ENCODE peak calls at places on chromosomes 12 and 14, in seven cellular contexts. One of them, this sample, is unnamed.

GRCh38 chr12:55728932-55729591 is at the start of gene CD63:
- DNase-seq in GM23248: peak; percentile 95
- DNase-seq in SK-N-SH: peak; percentile 93
- DNase-seq in OCI-LY7: peak; percentile 75
- DNase-seq in hepatocyte: peak; percentile 96
- DNase-seq in HCT116: no peak
- DNase-seq in PC-3: peak; percentile 77
- DNase-seq in this sample: peak; percentile 86

GRCh38 chr12:118402251-118402650 is 25.9 kb downstream of the SUDS3 start:
- DNase-seq in GM23248: peak; percentile 97
- DNase-seq in SK-N-SH: no peak
- DNase-seq in OCI-LY7: no peak
- DNase-seq in hepatocyte: no peak
- DNase-seq in HCT116: no peak
- DNase-seq in PC-3: no peak
- DNase-seq in this sample: no peak

GRCh38 chr14:90381011-90381790 is 15.6 kb upstream of the CALM1 start:
- DNase-seq in GM23248: peak; percentile 55
- DNase-seq in SK-N-SH: no peak
- DNase-seq in OCI-LY7: peak; percentile 47
- DNase-seq in hepatocyte: peak; percentile 80
- DNase-seq in HCT116: no peak
- DNase-seq in PC-3: no peak
- DNase-seq in this sample: peak; percentile 20

GRCh38 chr14:24329073-24329663 is 5.7 kb downstream of the ADCY4 start:
- DNase-seq in GM23248: no peak
- DNase-seq in SK-N-SH: no peak
- DNase-seq in OCI-LY7: no peak
- DNase-seq in hepatocyte: no peak
- DNase-seq in HCT116: no peak
- DNase-seq in PC-3: no peak
- DNase-seq in this sample: no peak

GRCh38 chr14:68018598-68018997 is 199.0 kb downstream of the RAD51B start:
- DNase-seq in GM23248: peak; percentile 19
- DNase-seq in SK-N-SH: no peak
- DNase-seq in OCI-LY7: no peak
- DNase-seq in hepatocyte: no peak
- DNase-seq in HCT116: no peak
- DNase-seq in PC-3: peak; percentile 59
- DNase-seq in this sample: no peak

GRCh38 chr12:15851919-15852318 is 30.3 kb upstream of the STRAP start:
- DNase-seq in GM23248: peak; percentile 29
- DNase-seq in SK-N-SH: no peak
- DNase-seq in OCI-LY7: no peak
- DNase-seq in hepatocyte: no peak
- DNase-seq in HCT116: no peak
- DNase-seq in PC-3: peak; percentile 34
- DNase-seq in this sample: no peak

GRCh38 chr12:116954700-116955381 is 44.1 kb downstream of the FBXW8 start:
- DNase-seq in GM23248: no peak
- DNase-seq in SK-N-SH: no peak
- DNase-seq in OCI-LY7: no peak
- DNase-seq in hepatocyte: no peak
- DNase-seq in HCT116: no peak
- DNase-seq in PC-3: no peak
- DNase-seq in this sample: no peak

GRCh38 chr14:31893156-31893813 is 183.8 kb upstream of the ARHGAP5 start:
- DNase-seq in GM23248: no peak
- DNase-seq in SK-N-SH: no peak
- DNase-seq in OCI-LY7: no peak
- DNase-seq in hepatocyte: peak; percentile 34
- DNase-seq in HCT116: no peak
- DNase-seq in PC-3: peak; percentile 73
- DNase-seq in this sample: peak; percentile 81

GRCh38 chr14:50039734-50040400 is 76.5 kb downstream of the VCPKMT start:
- DNase-seq in GM23248: peak; percentile 65
- DNase-seq in SK-N-SH: no peak
- DNase-seq in OCI-LY7: no peak
- DNase-seq in hepatocyte: peak; percentile 31
- DNase-seq in HCT116: no peak
- DNase-seq in PC-3: peak; percentile 44
- DNase-seq in this sample: no peak

GRCh38 chr14:68362841-68363240 is 430.0 kb downstream of the ZFP36L1 start:
- DNase-seq in GM23248: no peak
- DNase-seq in SK-N-SH: no peak
- DNase-seq in OCI-LY7: peak; percentile 58
- DNase-seq in hepatocyte: no peak
- DNase-seq in HCT116: no peak
- DNase-seq in PC-3: no peak
- DNase-seq in this sample: no peak

GRCh38 chr14:30227436-30227835 is 299.8 kb upstream of the PRKD1 start:
- DNase-seq in GM23248: peak; percentile 24
- DNase-seq in SK-N-SH: no peak
- DNase-seq in OCI-LY7: no peak
- DNase-seq in hepatocyte: no peak
- DNase-seq in HCT116: no peak
- DNase-seq in PC-3: no peak
- DNase-seq in this sample: no peak

GRCh38 chr12:13454991-13455696 is 258.6 kb downstream of the EMP1 start:
- DNase-seq in GM23248: no peak
- DNase-seq in SK-N-SH: no peak
- DNase-seq in OCI-LY7: no peak
- DNase-seq in hepatocyte: no peak
- DNase-seq in HCT116: no peak
- DNase-seq in PC-3: no peak
- DNase-seq in this sample: no peak

GRCh38 chr12:79360269-79360668 is 330.5 kb downstream of the PAWR start:
- DNase-seq in GM23248: no peak
- DNase-seq in SK-N-SH: peak; percentile 6
- DNase-seq in OCI-LY7: no peak
- DNase-seq in hepatocyte: no peak
- DNase-seq in HCT116: no peak
- DNase-seq in PC-3: no peak
- DNase-seq in this sample: no peak

GRCh38 chr14:36506732-36507614 is 13.1 kb downstream of the NKX2-1 start:
- DNase-seq in GM23248: no peak
- DNase-seq in SK-N-SH: no peak
- DNase-seq in OCI-LY7: no peak
- DNase-seq in hepatocyte: no peak
- DNase-seq in HCT116: no peak
- DNase-seq in PC-3: no peak
- DNase-seq in this sample: no peak

GRCh38 chr14:34496679-34497513 is 34.9 kb upstream of the SPTSSA start:
- DNase-seq in GM23248: peak; percentile 99
- DNase-seq in SK-N-SH: peak; percentile 23
- DNase-seq in OCI-LY7: no peak
- DNase-seq in hepatocyte: peak; percentile 93
- DNase-seq in HCT116: peak; percentile 97
- DNase-seq in PC-3: peak; percentile 98
- DNase-seq in this sample: peak; percentile 28

GRCh38 chr12:65465766-65466547 is 187.5 kb downstream of the MSRB3 start:
- DNase-seq in GM23248: no peak
- DNase-seq in SK-N-SH: no peak
- DNase-seq in OCI-LY7: no peak
- DNase-seq in hepatocyte: no peak
- DNase-seq in HCT116: no peak
- DNase-seq in PC-3: no peak
- DNase-seq in this sample: peak; percentile 10

GRCh38 chr12:121248611-121249010 is 38.7 kb downstream of the P2RX4 start:
- DNase-seq in GM23248: no peak
- DNase-seq in SK-N-SH: no peak
- DNase-seq in OCI-LY7: no peak
- DNase-seq in hepatocyte: no peak
- DNase-seq in HCT116: no peak
- DNase-seq in PC-3: no peak
- DNase-seq in this sample: no peak

GRCh38 chr14:44463386-44464004 is 43.6 kb downstream of the FSCB start:
- DNase-seq in GM23248: no peak
- DNase-seq in SK-N-SH: no peak
- DNase-seq in OCI-LY7: no peak
- DNase-seq in hepatocyte: no peak
- DNase-seq in HCT116: no peak
- DNase-seq in PC-3: no peak
- DNase-seq in this sample: no peak

DNA sequence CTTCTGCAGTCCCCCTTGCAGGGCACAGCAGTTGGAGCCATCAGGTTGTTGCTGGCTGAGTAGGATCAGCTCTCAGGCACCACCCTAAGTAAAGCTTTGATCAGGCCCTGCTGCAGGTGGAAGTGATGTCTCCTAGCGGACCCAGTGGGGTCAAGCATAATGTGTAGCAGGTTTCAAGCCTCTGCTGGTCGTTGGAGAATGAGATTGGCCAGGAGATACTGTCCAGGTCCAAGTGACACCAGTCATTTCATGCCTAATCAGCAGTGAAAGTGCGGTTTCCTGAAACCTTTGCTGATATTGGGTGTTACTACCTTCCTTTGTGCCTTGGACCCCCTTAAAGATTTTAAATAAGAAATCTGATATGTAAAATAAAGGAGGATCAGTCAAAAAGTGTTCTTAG is 72.6 kb downstream of the SUSD6 start:
- DNase-seq in GM23248: no peak
- DNase-seq in SK-N-SH: no peak
- DNase-seq in OCI-LY7: no peak
- DNase-seq in hepatocyte: no peak
- DNase-seq in HCT116: no peak
- DNase-seq in PC-3: no peak
- DNase-seq in this sample: no peak
- H3K4me2 ChIP-seq in GM23248: no peak overlapping the region
- H3K4me2 ChIP-seq in SK-N-SH: no peak overlapping the region
- H3K4me2 ChIP-seq in OCI-LY7: peak overlapping the region; percentile 27
- H3K4me2 ChIP-seq in hepatocyte: no peak overlapping the region
- H3K4me2 ChIP-seq in HCT116: no peak overlapping the region
- H3K4me2 ChIP-seq in PC-3: no peak overlapping the region
- H3K4me2 ChIP-seq in this sample: no peak overlapping the region

GRCh38 chr12:30696103-30696408 is 387 bp upstream of the IPO8 start:
- DNase-seq in GM23248: no peak
- DNase-seq in SK-N-SH: no peak
- DNase-seq in OCI-LY7: no peak
- DNase-seq in hepatocyte: no peak
- DNase-seq in HCT116: peak; percentile 13
- DNase-seq in PC-3: no peak
- DNase-seq in this sample: no peak

GRCh38 chr12:30694971-30695326 is 720 bp downstream of the IPO8 start:
- DNase-seq in GM23248: peak; percentile 71
- DNase-seq in SK-N-SH: peak; percentile 60
- DNase-seq in OCI-LY7: peak; percentile 26
- DNase-seq in hepatocyte: peak; percentile 60
- DNase-seq in HCT116: peak; percentile 21
- DNase-seq in PC-3: peak; percentile 47
- DNase-seq in this sample: peak; percentile 64

GRCh38 chr12:30696943-30697342 is 1.3 kb upstream of the IPO8 start:
- DNase-seq in GM23248: no peak
- DNase-seq in SK-N-SH: no peak
- DNase-seq in OCI-LY7: no peak
- DNase-seq in hepatocyte: no peak
- DNase-seq in HCT116: no peak
- DNase-seq in PC-3: no peak
- DNase-seq in this sample: no peak

GRCh38 chr12:30695327-30696102 is at the start of gene IPO8:
- DNase-seq in GM23248: peak; percentile 96
- DNase-seq in SK-N-SH: peak; percentile 95
- DNase-seq in OCI-LY7: peak; percentile 92
- DNase-seq in hepatocyte: peak; percentile 95
- DNase-seq in HCT116: peak; percentile 87
- DNase-seq in PC-3: peak; percentile 85
- DNase-seq in this sample: peak; percentile 96

DNA sequence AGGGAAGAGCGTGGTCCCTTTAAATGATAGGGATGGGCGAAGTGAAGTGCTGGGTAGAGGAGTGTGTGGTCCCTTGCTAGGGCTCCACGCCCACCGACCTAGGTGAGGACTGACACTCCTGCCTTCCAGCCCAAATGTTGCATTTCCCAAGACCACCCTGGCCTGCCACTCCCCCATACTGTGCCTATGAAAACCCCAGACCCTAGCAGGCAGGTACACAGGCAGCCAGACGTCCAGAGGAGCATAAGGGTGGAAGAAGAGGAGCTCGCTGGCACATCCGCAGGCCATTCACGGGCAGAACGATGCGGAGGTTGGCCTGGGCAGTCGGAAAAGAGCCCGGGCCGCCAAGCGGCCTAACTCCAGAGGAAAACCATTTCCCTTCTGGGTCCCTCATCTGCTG is 817 bp upstream of the IPO8 start:
- DNase-seq in GM23248: no peak
- DNase-seq in SK-N-SH: peak; percentile 26
- DNase-seq in OCI-LY7: no peak
- DNase-seq in hepatocyte: no peak
- DNase-seq in HCT116: no peak
- DNase-seq in PC-3: no peak
- DNase-seq in this sample: peak; percentile 17
- H3K4me3 ChIP-seq in GM23248: peak overlapping the region; percentile 96
- H3K4me3 ChIP-seq in SK-N-SH: peak overlapping the region; percentile 99
- H3K4me3 ChIP-seq in OCI-LY7: peak overlapping the region; percentile 80
- H3K4me3 ChIP-seq in hepatocyte: no peak overlapping the region
- H3K4me3 ChIP-seq in HCT116: peak overlapping the region; percentile 88
- H3K4me3 ChIP-seq in PC-3: no peak overlapping the region
- H3K4me3 ChIP-seq in this sample: peak overlapping the region; percentile 96

GRCh38 chr12:49863946-49864816 is 21.3 kb upstream of the BCDIN3D start:
- DNase-seq in GM23248: peak; percentile 23
- DNase-seq in SK-N-SH: no peak
- DNase-seq in OCI-LY7: no peak
- DNase-seq in hepatocyte: no peak
- DNase-seq in HCT116: no peak
- DNase-seq in PC-3: no peak
- DNase-seq in this sample: no peak
- TF ChIP-seq EZH2phosphoT487 in GM23248: no peak
- TF ChIP-seq EZH2phosphoT487 in SK-N-SH: no peak
- TF ChIP-seq EZH2phosphoT487 in OCI-LY7: no peak
- TF ChIP-seq EZH2phosphoT487 in hepatocyte: no peak
- TF ChIP-seq EZH2phosphoT487 in HCT116: no peak
- TF ChIP-seq EZH2phosphoT487 in PC-3: no peak
- TF ChIP-seq EZH2phosphoT487 in this sample: no peak

GRCh38 chr12:70258605-70259403 is 15.6 kb downstream of the CNOT2 start:
- DNase-seq in GM23248: no peak
- DNase-seq in SK-N-SH: peak; percentile 14
- DNase-seq in OCI-LY7: no peak
- DNase-seq in hepatocyte: no peak
- DNase-seq in HCT116: no peak
- DNase-seq in PC-3: no peak
- DNase-seq in this sample: no peak
- H3K4me2 ChIP-seq in GM23248: no peak overlapping the region
- H3K4me2 ChIP-seq in SK-N-SH: no peak overlapping the region
- H3K4me2 ChIP-seq in OCI-LY7: peak overlapping the region; percentile 67
- H3K4me2 ChIP-seq in hepatocyte: no peak overlapping the region
- H3K4me2 ChIP-seq in HCT116: no peak overlapping the region
- H3K4me2 ChIP-seq in PC-3: no peak overlapping the region
- H3K4me2 ChIP-seq in this sample: peak overlapping the region; percentile 12

DNA sequence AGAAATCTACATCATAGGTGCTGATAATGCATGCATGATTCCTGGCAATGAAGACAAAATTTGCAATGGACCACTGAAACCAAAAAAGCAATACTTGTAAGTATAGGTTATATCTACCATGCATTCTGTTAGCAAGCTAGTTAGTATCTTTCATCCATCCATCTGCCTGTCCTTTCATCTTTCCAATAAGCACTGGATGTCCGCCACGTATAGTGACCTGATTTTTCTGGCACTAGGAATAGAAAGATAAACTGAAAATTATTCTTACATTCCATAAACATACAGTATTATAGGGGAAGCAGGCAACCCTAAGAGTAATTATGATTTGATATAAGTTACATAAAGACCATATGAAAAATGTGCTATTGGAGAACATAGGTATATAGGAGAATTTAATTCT is 87.2 kb upstream of the MYF6 start:
- DNase-seq in GM23248: no peak
- DNase-seq in SK-N-SH: no peak
- DNase-seq in OCI-LY7: no peak
- DNase-seq in hepatocyte: no peak
- DNase-seq in HCT116: no peak
- DNase-seq in PC-3: no peak
- DNase-seq in this sample: no peak
- H3K4me3 ChIP-seq in GM23248: no peak overlapping the region
- H3K4me3 ChIP-seq in SK-N-SH: no peak overlapping the region
- H3K4me3 ChIP-seq in OCI-LY7: no peak overlapping the region
- H3K4me3 ChIP-seq in hepatocyte: no peak overlapping the region
- H3K4me3 ChIP-seq in HCT116: no peak overlapping the region
- H3K4me3 ChIP-seq in PC-3: no peak overlapping the region
- H3K4me3 ChIP-seq in this sample: no peak overlapping the region

This sample was measured in neural progenitor cell.